ENCODE peak calls at places on chromosomes 2 and 18, in four cellular contexts. One of them, this sample, is unnamed.

GRCh38 chr2:85853499-85854165 is 35.2 kb downstream of the ST3GAL5 start:
- DNase-seq in adipocyte: no peak
- DNase-seq in skeletal muscle cell: no peak
- DNase-seq in GF-D8: no peak
- DNase-seq in this sample: no peak

GRCh38 chr2:127106457-127106997 is 427 bp downstream of the BIN1 start:
- DNase-seq in GF-D8: no peak
- DNase-seq in skeletal muscle cell: no peak
- DNase-seq in adipocyte: no peak
- DNase-seq in this sample: peak; percentile 35

GRCh38 chr18:54961868-54962267 is 2.6 kb upstream of the CCDC68 start:
- DNase-seq in GF-D8: no peak
- DNase-seq in skeletal muscle cell: no peak
- DNase-seq in adipocyte: no peak
- DNase-seq in this sample: no peak

GRCh38 chr18:11518788-11519685 is 90.4 kb upstream of the SLC35G4 start:
- DNase-seq in GF-D8: no peak
- DNase-seq in adipocyte: peak; percentile 26
- DNase-seq in skeletal muscle cell: no peak
- DNase-seq in this sample: no peak

GRCh38 chr2:95357717-95358280 is 44.7 kb upstream of the FAHD2A start:
- DNase-seq in GF-D8: no peak
- DNase-seq in adipocyte: no peak
- DNase-seq in skeletal muscle cell: no peak
- DNase-seq in this sample: no peak

GRCh38 chr2:15678346-15678745 is 86.7 kb downstream of the DDX1 start:
- DNase-seq in GF-D8: no peak
- DNase-seq in skeletal muscle cell: no peak
- DNase-seq in adipocyte: no peak
- DNase-seq in this sample: no peak

GRCh38 chr2:231212329-231212845 is 14.0 kb downstream of the ARMC9 start:
- DNase-seq in skeletal muscle cell: no peak
- DNase-seq in GF-D8: no peak
- DNase-seq in adipocyte: no peak
- DNase-seq in this sample: peak; percentile 32

GRCh38 chr2:236700703-236701102 is 131.1 kb downstream of the ACKR3 start:
- DNase-seq in skeletal muscle cell: no peak
- DNase-seq in GF-D8: no peak
- DNase-seq in adipocyte: no peak
- DNase-seq in this sample: no peak

GRCh38 chr2:240916571-240917008 is 10.5 kb downstream of the CROCC2 start:
- DNase-seq in adipocyte: peak; percentile 93
- DNase-seq in skeletal muscle cell: peak; percentile 60
- DNase-seq in GF-D8: no peak
- DNase-seq in this sample: no peak

GRCh38 chr2:240930631-240931318 is 24.6 kb downstream of the CROCC2 start:
- DNase-seq in adipocyte: no peak
- DNase-seq in GF-D8: no peak
- DNase-seq in skeletal muscle cell: no peak
- DNase-seq in this sample: no peak

GRCh38 chr18:9337875-9338274 is 3.3 kb downstream of the TWSG1 start:
- DNase-seq in skeletal muscle cell: no peak
- DNase-seq in GF-D8: peak; percentile 90
- DNase-seq in adipocyte: no peak
- DNase-seq in this sample: no peak

GRCh38 chr2:27294928-27295327 is 12.7 kb downstream of the TRIM54 start:
- DNase-seq in GF-D8: no peak
- DNase-seq in adipocyte: no peak
- DNase-seq in skeletal muscle cell: no peak
- DNase-seq in this sample: no peak

GRCh38 chr18:44915661-44916060 is 235.0 kb downstream of the SETBP1 start:
- DNase-seq in adipocyte: no peak
- DNase-seq in GF-D8: no peak
- DNase-seq in skeletal muscle cell: no peak
- DNase-seq in this sample: no peak

GRCh38 chr18:39604836-39605235 is 2039.2 kb upstream of the CELF4 start:
- DNase-seq in adipocyte: peak; percentile 54
- DNase-seq in skeletal muscle cell: peak; percentile 34
- DNase-seq in GF-D8: no peak
- DNase-seq in this sample: no peak

GRCh38 chr2:25274868-25275574 is 66.7 kb downstream of the DNMT3A start:
- DNase-seq in skeletal muscle cell: no peak
- DNase-seq in GF-D8: no peak
- DNase-seq in adipocyte: no peak
- DNase-seq in this sample: no peak